ENCODE peak calls at places on chromosome 19, in ten cellular contexts. Q is esophagus squamous epithelium, F is Peyer's patch, H is tibial nerve, U is IMR-90, N is testis, M is sigmoid colon, E is uterus, J is stomach, D is gastrocnemius medialis. P is an unnamed sample.

GRCh38 chr19:7512400-7512851 is 3.5 kb upstream of the ZNF358 start:
- DNase-seq in M (no peak), Q (no peak), N (no peak), F (no peak), H (no peak), U (no peak), J (no peak), D (no peak), E (no peak), P (no peak)

GRCh38 chr19:49387936-49388372 is at the start of gene KASH5:
- DNase-seq in Q (peak; percentile 27), F (peak; percentile 82), M (peak; percentile 77), H (peak; percentile 61), U (peak; percentile 8), J (peak; percentile 83), N (peak; percentile 85), E (peak; percentile 69), D (peak; percentile 79), P (peak; percentile 95)

GRCh38 chr19:51375504-51376221 is 3.2 kb upstream of the NKG7 start:
- DNase-seq in Q (no peak), U (no peak), N (no peak), M (no peak), F (no peak), D (no peak), E (no peak), H (no peak), J (no peak), P (peak; percentile 47)

GRCh38 chr19:35395762-35396199 is 24.9 kb downstream of the GPR42 start:
- DNase-seq in U (no peak), Q (no peak), M (peak; percentile 72), F (peak; percentile 58), J (peak; percentile 43), D (no peak), H (no peak), N (no peak), E (no peak), P (no peak)

GRCh38 chr19:37817180-37817911 is 38.0 kb upstream of the ZNF573 start:
- DNase-seq in D (peak; percentile 17), F (peak; percentile 59), M (peak; percentile 90), U (peak; percentile 3), J (peak; percentile 33), E (peak; percentile 77), N (peak; percentile 89), H (peak; percentile 40), Q (no peak), P (peak; percentile 84)

GRCh38 chr19:31348416-31349159 is 648 bp downstream of the TSHZ3 start:
- DNase-seq in F (no peak), H (no peak), Q (no peak), N (peak; percentile 38), E (peak; percentile 56), U (no peak), D (no peak), M (peak; percentile 79), J (no peak), P (no peak)

GRCh38 chr19:47110521-47111080 is 3.0 kb downstream of the ZC3H4 start:
- DNase-seq in Q (no peak), E (no peak), H (no peak), J (no peak), U (no peak), D (no peak), N (no peak), M (no peak), F (no peak), P (peak; percentile 86)

GRCh38 chr19:19501798-19502197 is 13.6 kb downstream of the TSSK6 start:
- DNase-seq in F (no peak), U (no peak), H (no peak), J (no peak), M (no peak), D (no peak), Q (no peak), N (no peak), E (no peak), P (peak; percentile 63)

GRCh38 chr19:50401505-50402450 is 17.0 kb upstream of the SPIB start:
- DNase-seq in F (peak; percentile 44), H (no peak), M (no peak), D (no peak), E (no peak), U (no peak), J (no peak), Q (no peak), N (no peak), P (no peak)

GRCh38 chr19:10552596-10553053 is 8.9 kb downstream of the ATG4D start:
- DNase-seq in Q (no peak), F (peak; percentile 77), J (no peak), M (no peak), D (no peak), U (no peak), H (no peak), E (no peak), N (peak; percentile 68), P (no peak)

GRCh38 chr19:55408320-55408836 is 790 bp upstream of the UBE2S start:
- DNase-seq in E (no peak), D (no peak), N (no peak), F (no peak), H (no peak), U (no peak), M (no peak), Q (no peak), J (no peak), P (peak; percentile 79)
- TF ChIP-seq POLR2A in E (no peak), D (no peak), N (no peak), F (no peak), H (no peak), U (no peak), M (no peak), Q (no peak), J (no peak), P (no peak)

GRCh38 chr19:34273121-34273845 is 18.9 kb downstream of the GARRE1 start:
- DNase-seq in H (no peak), N (no peak), Q (no peak), D (no peak), M (no peak), F (no peak), E (no peak), U (no peak), J (no peak), P (no peak)

GRCh38 chr19:34269968-34270621 is 15.7 kb downstream of the GARRE1 start:
- DNase-seq in E (peak; percentile 24), M (peak; percentile 68), F (no peak), N (no peak), J (peak; percentile 40), Q (no peak), D (peak; percentile 37), U (peak; percentile 66), H (no peak), P (peak; percentile 91)

GRCh38 chr19:34265221-34265650 is 10.9 kb downstream of the GARRE1 start:
- DNase-seq in H (no peak), J (no peak), N (no peak), F (no peak), E (no peak), U (no peak), D (no peak), Q (no peak), M (no peak), P (no peak)

GRCh38 chr19:34269489-34269888 is 15.1 kb downstream of the GARRE1 start:
- DNase-seq in M (no peak), F (no peak), Q (no peak), E (no peak), H (no peak), J (no peak), D (no peak), U (no peak), N (no peak), P (no peak)

GRCh38 chr19:34269081-34269480 is 14.7 kb downstream of the GARRE1 start:
- DNase-seq in M (no peak), U (no peak), D (no peak), F (no peak), Q (no peak), J (no peak), H (no peak), N (peak; percentile 30), E (no peak), P (no peak)
- H3K27ac ChIP-seq in M (peak overlapping the region; percentile 69), U (peak overlapping the region; percentile 13), D (peak overlapping the region; percentile 74), F (peak overlapping the region; percentile 8), Q (peak overlapping the region; percentile 11), J (peak overlapping the region; percentile 81), H (peak overlapping the region; percentile 88), N (peak overlapping the region; percentile 34), E (peak overlapping the region; percentile 81), P (peak overlapping the region; percentile 88)

DNA sequence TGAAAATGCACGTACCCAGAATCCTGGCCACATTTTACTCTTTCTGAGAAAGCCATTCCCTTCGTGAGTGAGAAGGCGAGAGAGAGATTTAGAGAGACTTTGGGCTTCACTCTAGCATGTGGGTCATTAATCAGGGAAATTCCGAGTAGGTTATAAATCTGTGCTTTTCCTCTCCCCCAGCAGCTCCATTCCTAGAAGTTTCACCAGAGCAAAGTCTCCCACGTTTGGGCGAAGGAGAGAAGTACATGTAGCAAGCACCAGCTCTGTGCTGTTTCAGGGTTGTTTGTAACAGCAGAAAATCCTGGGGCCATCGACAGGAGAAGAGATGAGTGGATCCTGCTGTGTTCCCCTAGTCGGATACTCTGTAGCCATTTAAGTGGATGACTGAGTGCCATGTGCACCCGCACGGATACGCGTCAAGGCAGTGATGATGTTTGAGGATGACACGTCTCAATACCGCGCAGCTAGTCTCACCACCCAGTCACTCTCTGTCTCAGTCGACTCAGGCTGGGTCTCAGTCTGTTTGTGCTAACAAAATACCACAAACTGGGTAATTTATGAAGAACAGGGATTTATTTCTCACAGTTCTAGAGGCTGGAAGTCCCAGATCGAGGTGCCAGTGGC is 131.9 kb upstream of the PEG3 start:
- DNase-seq in E (peak; percentile 35), M (no peak), J (no peak), H (no peak), U (no peak), Q (no peak), D (no peak), F (no peak), N (peak; percentile 72), P (no peak)
- TF ChIP-seq POLR2A in E (no peak), M (no peak), J (no peak), H (no peak), U (no peak), Q (no peak), D (no peak), F (no peak), N (no peak), P (no peak)

DNA sequence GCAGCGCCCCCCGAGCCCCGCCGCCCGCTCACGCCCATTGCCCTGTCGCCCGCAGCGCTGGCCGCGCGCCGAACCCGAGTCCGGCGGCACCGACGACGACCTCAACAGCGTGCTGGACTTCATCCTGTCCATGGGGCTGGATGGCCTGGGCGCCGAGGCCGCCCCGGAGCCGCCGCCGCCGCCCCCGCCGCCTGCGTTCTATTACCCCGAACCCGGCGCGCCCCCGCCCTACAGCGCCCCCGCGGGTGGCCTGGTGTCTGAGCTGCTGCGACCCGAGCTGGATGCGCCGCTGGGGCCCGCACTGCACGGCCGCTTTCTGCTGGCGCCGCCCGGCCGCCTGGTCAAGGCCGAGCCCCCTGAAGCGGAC is 518 bp downstream of the KLF2 start:
- DNase-seq in E (peak; percentile 52), D (no peak), N (peak; percentile 40), M (peak; percentile 82), Q (no peak), H (no peak), J (no peak), F (peak; percentile 59), U (no peak), P (peak; percentile 92)
- H3K27ac ChIP-seq in E (peak overlapping the region; percentile 95), D (peak overlapping the region; percentile 91), N (peak overlapping the region; percentile 96), M (peak overlapping the region; percentile 97), Q (peak overlapping the region; percentile 92), H (peak overlapping the region; percentile 96), J (peak overlapping the region; percentile 94), F (peak overlapping the region; percentile 90), U (peak overlapping the region; percentile 91), P (peak overlapping the region; percentile 99)